ENCODE peak calls at places on chromosomes 1 and 21, in five cellular contexts. Q is neural crest cell; E is left ventricle myocardium inferior; A is CD8-positive, alpha-beta T cell; R is sigmoid colon. I is an unnamed sample.
A peak's percentile ranks its signal among the peaks of the same experiment; 100 is the strongest.

GRCh38 chr1:162028726-162029125 is 5.1 kb upstream of the OLFML2B start:
- DNase-seq in Q (no peak), E (no peak), A (no peak), R (no peak), I (peak; percentile 26)

GRCh38 chr1:204713541-204713940 is 28.0 kb upstream of the LRRN2 start:
- DNase-seq in Q (no peak), E (no peak), A (no peak), R (no peak), I (no peak)

GRCh38 chr1:247482747-247483146 is 24.8 kb upstream of the OR2B11 start:
- DNase-seq in Q (no peak), E (no peak), A (no peak), R (no peak), I (no peak)

GRCh38 chr1:5744911-5745431 is 247.3 kb downstream of the NPHP4 start:
- DNase-seq in Q (no peak), E (no peak), A (no peak), R (peak; percentile 28), I (no peak)

GRCh38 chr1:176559474-176560390 is 96.8 kb downstream of the PAPPA2 start:
- DNase-seq in Q (peak; percentile 65), E (no peak), A (no peak), R (peak; percentile 75), I (peak; percentile 5)

GRCh38 chr1:5734996-5735395 is 257.2 kb downstream of the NPHP4 start:
- DNase-seq in Q (no peak), E (no peak), A (no peak), R (peak; percentile 28), I (no peak)

GRCh38 chr1:21779613-21780521 is 3.1 kb downstream of the USP48 start:
- DNase-seq in Q (no peak), E (no peak), A (no peak), R (no peak), I (peak; percentile 94)

GRCh38 chr1:29481031-29481430 is 244.7 kb downstream of the PTPRU start:
- DNase-seq in Q (no peak), E (no peak), A (no peak), R (peak; percentile 18), I (no peak)

GRCh38 chr1:6534248-6534647 is 20.1 kb downstream of the NOL9 start:
- DNase-seq in Q (no peak), E (no peak), A (no peak), R (no peak), I (no peak)

GRCh38 chr1:89701746-89702241 is 68.9 kb downstream of the LRRC8C start:
- DNase-seq in Q (no peak), E (no peak), A (no peak), R (no peak), I (no peak)

GRCh38 chr1:115828101-115829022 is 12.6 kb downstream of the NHLH2 start:
- DNase-seq in Q (peak; percentile 41), E (no peak), A (no peak), R (peak; percentile 67), I (no peak)

DNA sequence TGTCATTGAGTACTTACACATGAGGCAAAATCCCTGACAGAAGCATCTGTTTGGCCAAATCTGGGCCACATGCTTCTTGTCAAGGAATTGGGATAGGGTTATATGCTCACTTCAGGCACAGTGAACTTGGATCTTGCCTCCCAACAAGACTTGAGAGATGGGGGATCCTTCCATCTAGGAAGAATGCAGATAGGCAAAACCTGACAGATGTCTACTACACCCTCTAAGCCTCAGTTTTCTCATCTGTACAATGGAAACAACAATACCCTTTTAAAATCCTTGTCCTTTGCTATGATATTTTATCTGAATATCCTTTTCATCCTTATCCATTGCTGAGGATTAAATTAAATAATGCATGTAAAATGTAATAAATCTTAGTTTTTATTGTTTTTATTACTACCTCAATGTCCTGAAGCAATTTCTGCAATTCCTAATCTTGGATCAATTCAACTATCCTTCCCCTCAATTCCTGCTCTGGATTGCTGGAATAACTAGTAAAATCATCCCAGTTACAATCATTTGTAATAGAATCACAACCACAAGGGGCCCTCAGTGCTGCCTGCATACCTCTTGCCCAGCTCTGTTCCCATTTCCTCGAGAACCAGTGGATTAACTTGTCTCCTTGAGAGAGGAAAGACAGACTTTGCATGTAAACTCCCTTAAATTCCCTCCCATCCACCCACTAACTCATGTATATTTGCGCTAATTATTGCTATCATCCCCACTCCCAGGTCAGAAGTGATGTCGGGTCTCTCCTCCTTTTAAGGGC is 8.1 kb upstream of the XPR1 start:
- DNase-seq in Q (no peak), E (no peak), A (no peak), R (no peak), I (no peak)
- TF ChIP-seq CTCF in Q (peak; percentile 50), E (peak; percentile 33), A (no peak), R (no peak), I (no peak)

DNA sequence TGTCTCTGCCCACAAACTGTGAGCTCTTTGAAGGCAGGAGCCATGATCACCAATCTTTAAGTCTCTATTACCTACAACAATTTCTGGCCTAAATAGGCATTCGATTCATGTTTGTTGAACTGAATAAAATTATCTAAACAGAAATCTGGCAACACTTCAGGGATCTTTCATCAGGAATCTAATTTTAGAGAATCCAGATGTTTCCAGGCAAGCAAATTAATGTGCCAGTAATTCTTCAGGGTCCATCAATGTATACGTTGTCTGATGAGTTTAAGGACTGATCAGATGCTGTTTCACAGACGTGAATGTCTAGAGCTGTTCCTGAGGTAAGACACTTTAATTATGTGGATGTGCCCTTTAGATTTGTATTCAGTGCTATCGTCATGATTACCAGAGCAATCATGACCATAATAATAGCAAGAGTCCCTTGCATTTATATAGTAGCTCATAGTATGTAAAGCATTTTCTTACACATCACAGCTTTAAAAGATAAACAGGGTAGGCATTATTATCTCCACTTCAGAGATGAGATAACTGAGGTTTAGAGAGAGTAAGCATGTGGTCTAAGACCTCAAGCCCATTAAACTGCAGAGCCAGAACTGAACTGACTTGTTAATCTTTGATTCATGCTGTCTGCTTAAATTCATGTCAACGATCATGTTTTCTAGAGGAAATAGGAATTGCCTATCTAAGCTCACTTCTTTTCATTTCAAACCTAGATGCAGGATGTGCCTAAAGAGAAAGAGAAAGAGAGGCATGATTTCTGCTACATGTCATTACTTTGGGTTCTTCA is 524.6 kb downstream of the PTPRC start:
- DNase-seq in Q (no peak), E (no peak), A (no peak), R (no peak), I (no peak)
- TF ChIP-seq CTCF in Q (no peak), E (no peak), A (no peak), R (no peak), I (no peak)

DNA sequence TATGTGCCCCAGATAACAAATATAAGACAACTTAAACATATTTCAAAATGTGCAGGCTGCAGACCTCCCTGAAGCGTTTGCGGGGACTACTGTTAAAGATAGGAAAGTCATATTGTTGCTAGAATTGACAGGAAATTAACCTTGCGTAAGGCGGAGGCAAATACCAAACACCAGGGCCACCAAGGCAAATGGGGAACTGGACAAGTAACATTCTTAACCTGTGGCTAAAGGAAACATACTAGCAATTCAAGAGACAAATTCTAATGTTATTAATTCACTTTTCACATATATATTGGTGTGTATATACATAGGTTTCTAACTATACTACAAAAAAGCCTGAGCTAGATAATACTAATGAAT is 6.8 kb downstream of the HAPLN2 start:
- DNase-seq in Q (no peak), E (no peak), A (no peak), R (no peak), I (no peak)
- TF ChIP-seq CTCF in Q (peak; percentile 20), E (no peak), A (peak; percentile 24), R (peak; percentile 17), I (no peak)

GRCh38 chr1:215677112-215677511 is 110.0 kb downstream of the KCTD3 start:
- DNase-seq in Q (no peak), E (no peak), A (no peak), R (no peak), I (no peak)

GRCh38 chr1:215679231-215679630 is 112.1 kb downstream of the KCTD3 start:
- DNase-seq in Q (no peak), E (no peak), A (no peak), R (no peak), I (no peak)

GRCh38 chr1:215682232-215682631 is 115.1 kb downstream of the KCTD3 start:
- DNase-seq in Q (no peak), E (no peak), A (no peak), R (no peak), I (no peak)
- TF ChIP-seq CTCF in Q (peak; percentile 50), E (no peak), A (no peak), R (no peak), I (no peak)

GRCh38 chr1:193480755-193481154 is 294.3 kb upstream of the B3GALT2 start:
- DNase-seq in Q (no peak), E (no peak), A (no peak), R (no peak), I (no peak)
- TF ChIP-seq CTCF in Q (no peak), E (no peak), A (no peak), R (no peak), I (no peak)

GRCh38 chr21:26597981-26598380 is 24.9 kb upstream of the CYYR1 start:
- DNase-seq in Q (no peak), E (no peak), A (no peak), R (no peak), I (no peak)

GRCh38 chr21:26593800-26594199 is 20.7 kb upstream of the CYYR1 start:
- DNase-seq in Q (no peak), E (no peak), A (no peak), R (no peak), I (no peak)

GRCh38 chr21:26591543-26591942 is 18.5 kb upstream of the CYYR1 start:
- DNase-seq in Q (no peak), E (no peak), A (no peak), R (no peak), I (no peak)

GRCh38 chr21:26595971-26596370 is 22.9 kb upstream of the CYYR1 start:
- DNase-seq in Q (no peak), E (no peak), A (no peak), R (no peak), I (no peak)

DNA sequence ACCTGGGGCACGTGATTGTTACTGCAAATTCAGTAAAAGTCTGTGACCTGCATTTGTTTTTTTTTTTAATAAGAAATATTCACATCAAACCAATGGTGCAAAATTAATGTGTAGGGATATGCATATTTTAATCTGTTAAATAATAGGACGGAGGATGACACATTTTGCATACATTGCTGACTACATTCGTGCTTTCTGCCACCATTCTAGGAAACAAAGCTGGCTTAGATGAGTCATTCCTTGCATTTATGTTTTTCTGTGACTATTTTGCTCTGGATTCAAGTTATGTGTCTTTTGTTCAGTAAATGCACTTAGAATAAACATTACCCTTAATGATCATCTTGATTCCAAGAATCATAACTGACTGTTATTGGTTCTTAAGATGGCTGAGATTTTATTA is 23.9 kb upstream of the CYYR1 start:
- DNase-seq in Q (no peak), E (no peak), A (no peak), R (no peak), I (no peak)
- TF ChIP-seq CTCF in Q (no peak), E (no peak), A (no peak), R (no peak), I (no peak)